ENCODE peak calls at places on chromosomes 6 and 20, in four cellular contexts. B is kidney, J is GM13977, F is HCT116. L is an unnamed sample.

GRCh38 chr6:147378819-147379218 is 129.7 kb upstream of the SAMD5 start:
- DNase-seq in B (no peak), J (no peak), F (no peak), L (no peak)

GRCh38 chr6:75579951-75580350 is 21.7 kb upstream of the SENP6 start:
- DNase-seq in B (no peak), J (peak), F (no peak), L (no peak)

GRCh38 chr20:54194724-54195438 is 13.0 kb upstream of the PFDN4 start:
- DNase-seq in B (no peak), J (no peak), F (no peak), L (no peak)

GRCh38 chr20:9977629-9978028 is 57.2 kb upstream of the ANKEF1 start:
- DNase-seq in B (no peak), J (no peak), F (peak), L (no peak)

GRCh38 chr20:47992021-47992467 is 206.8 kb upstream of the SULF2 start:
- DNase-seq in B (no peak), J (no peak), F (no peak), L (no peak)

GRCh38 chr20:57896563-57896962 is 186.7 kb upstream of the PMEPA1 start:
- DNase-seq in B (no peak), J (no peak), F (no peak), L (no peak)

GRCh38 chr6:169250660-169251059 is 3.0 kb downstream of the THBS2 start:
- DNase-seq in B (no peak), J (no peak), F (peak), L (no peak)

GRCh38 chr6:151962246-151962846 is 154.9 kb downstream of the ESR1 start:
- DNase-seq in B (no peak), J (no peak), F (no peak), L (no peak)

GRCh38 chr20:32517914-32518592 is 67.1 kb downstream of the NOL4L start:
- DNase-seq in B (peak), J (no peak), F (no peak), L (no peak)

GRCh38 chr20:44967207-44967807 is 995 bp downstream of the STK4 start:
- DNase-seq in B (no peak), J (no peak), F (no peak), L (peak)

GRCh38 chr6:151963001-151963400 is 155.5 kb downstream of the ESR1 start:
- DNase-seq in B (no peak), J (no peak), F (no peak), L (no peak)

GRCh38 chr20:62318411-62319345 is 15.9 kb downstream of the ADRM1 start:
- DNase-seq in B (no peak), J (peak), F (no peak), L (no peak)

GRCh38 chr20:33828326-33828834 is 17.2 kb downstream of the CHMP4B start:
- DNase-seq in B (no peak), J (no peak), F (no peak), L (no peak)

GRCh38 chr6:44076366-44077200 is 50.7 kb downstream of the MRPL14 start:
- DNase-seq in B (peak), J (peak), F (no peak), L (no peak)

GRCh38 chr20:37504404-37505096 is 16.5 kb upstream of the NNAT start:
- DNase-seq in B (no peak), J (no peak), F (no peak), L (no peak)

GRCh38 chr6:167005350-167006159 is 6.4 kb downstream of the CEP43 start:
- DNase-seq in B (peak), J (no peak), F (no peak), L (no peak)

DNA sequence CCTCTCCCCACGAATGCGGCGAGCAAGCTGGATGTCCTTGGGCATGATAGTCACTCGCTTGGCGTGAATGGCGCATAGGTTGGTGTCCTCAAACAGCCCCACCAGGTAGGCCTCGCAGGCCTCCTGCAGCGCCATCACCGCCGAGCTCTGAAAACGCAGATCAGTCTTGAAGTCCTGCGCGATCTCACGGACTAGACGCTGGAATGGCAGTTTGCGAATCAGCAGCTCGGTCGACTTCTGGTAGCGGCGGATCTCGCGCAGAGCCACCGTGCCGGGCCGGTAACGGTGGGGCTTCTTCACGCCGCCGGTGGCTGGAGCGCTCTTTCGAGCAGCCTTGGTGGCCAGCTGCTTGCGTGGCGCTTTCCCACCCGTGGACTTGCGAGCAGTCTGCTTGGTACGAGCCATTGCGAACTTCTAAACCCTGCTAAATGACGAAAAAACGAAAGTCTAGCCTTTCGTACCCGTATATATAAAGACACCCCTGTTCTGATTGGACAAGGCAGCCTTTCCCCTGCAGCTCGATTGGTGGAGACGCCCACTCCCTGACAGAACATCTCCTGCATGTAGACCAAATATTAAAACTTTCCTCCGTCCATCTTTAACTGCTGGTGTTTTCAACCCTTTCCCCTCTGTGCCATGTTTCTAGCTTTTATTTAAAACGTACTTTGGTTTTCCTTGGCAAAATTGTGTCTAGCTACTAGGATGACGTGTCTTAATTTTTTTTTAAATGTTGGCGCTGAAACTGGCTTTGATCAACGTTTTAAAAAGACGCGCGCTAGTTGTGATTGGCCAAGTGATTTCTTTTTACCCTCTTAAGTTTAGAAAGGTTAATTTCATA is 109.8 kb downstream of the HFE start:
- DNase-seq in B (peak), J (peak), F (peak), L (peak)
- TF ChIP-seq CTCF in B (no peak), J (no peak), F (no peak), L (no peak)

DNA sequence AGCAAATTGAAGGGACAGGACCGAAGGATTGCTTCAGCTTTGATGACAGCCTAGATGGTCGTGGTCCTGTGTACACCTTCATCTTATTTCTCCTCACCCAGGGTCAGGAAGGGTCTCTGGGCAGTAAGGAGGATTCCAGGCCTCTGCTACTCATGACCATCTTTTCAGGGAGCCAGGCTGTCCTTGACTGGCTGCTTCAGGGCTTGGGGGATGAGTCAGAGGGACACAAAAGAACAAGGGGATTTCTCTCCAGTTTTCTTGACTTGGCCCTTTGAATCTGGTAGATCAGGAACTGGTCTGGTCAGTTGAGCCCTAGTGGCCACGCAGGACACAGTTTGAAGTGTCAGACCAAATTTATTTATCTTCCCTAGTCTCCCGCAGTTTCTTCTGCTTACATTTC is 402.1 kb upstream of the CHD6 start:
- DNase-seq in B (no peak), J (no peak), F (no peak), L (no peak)
- TF ChIP-seq CTCF in B (no peak), J (no peak), F (no peak), L (no peak)

DNA sequence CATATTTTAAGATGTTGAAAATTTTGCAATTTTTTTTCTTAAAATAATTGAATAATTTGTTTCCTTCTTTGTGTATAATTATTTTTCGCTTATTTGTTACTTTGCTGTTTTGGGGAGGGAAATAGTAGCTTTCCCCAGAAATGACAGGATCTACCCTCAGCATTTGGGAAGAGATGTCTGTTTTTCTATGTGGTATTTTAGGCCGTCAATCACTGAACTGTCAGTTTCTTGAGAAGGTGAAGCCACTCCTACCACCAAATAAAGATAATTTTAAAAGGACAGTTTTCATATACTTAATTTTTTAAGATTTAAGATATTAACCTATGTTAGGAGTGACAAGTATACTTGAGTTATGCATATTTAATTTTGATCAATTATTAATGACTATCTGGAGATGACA is 31.5 kb downstream of the TSBP1 start:
- DNase-seq in B (no peak), J (no peak), F (no peak), L (no peak)
- TF ChIP-seq CTCF in B (no peak), J (no peak), F (no peak), L (no peak)

GRCh38 chr6:16238658-16239089 is 287 bp downstream of the GMPR start:
- DNase-seq in B (peak), J (no peak), F (no peak), L (no peak)

GRCh38 chr6:16240618-16241320 is 2.4 kb downstream of the GMPR start:
- DNase-seq in B (no peak), J (no peak), F (no peak), L (no peak)

GRCh38 chr6:16238057-16238657 is at the start of gene GMPR:
- DNase-seq in B (peak), J (peak), F (peak), L (peak)

GRCh38 chr6:16239798-16240123 is 1.4 kb downstream of the GMPR start:
- DNase-seq in B (no peak), J (no peak), F (peak), L (no peak)

GRCh38 chr6:16239090-16239797 is 857 bp downstream of the GMPR start:
- DNase-seq in B (peak), J (peak), F (no peak), L (peak)
- TF ChIP-seq CTCF in B (peak), J (no peak), F (peak), L (no peak)

DNA sequence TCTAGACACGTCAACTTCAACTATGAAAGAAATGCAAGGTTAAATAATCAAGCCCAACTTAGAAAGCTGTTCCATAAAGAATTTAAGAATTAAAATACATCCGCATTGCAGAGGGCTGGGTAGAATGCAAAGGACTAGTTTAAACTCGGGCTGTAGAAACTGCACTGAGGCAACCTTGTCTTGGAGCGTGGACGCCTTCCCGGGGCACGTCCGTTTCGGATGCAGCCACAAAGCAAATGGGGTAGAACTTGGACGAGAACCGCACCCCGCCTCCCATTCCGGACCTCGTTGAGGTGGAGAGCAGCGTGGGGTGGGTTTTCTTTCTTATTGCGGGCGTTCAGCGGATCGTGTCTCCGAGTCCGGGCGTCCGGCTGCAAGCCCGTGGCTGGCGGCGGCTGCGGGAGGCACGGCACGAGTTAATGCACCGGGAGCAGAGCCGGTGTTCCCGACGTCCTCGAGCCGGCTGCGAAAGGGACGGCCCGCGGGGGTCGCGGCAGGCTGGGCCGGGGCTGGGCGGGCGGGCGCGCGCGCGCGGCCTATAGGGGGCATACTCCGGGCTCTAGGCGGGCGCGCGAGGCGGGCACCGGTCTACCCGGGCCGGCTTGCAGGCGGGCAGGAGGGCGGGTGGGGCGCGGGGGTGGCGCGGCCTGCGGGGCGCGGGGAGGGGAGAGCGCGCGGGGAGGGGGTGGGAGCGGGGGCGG is 2.0 kb downstream of the JARID2 start:
- DNase-seq in B (peak), J (peak), F (no peak), L (peak)
- TF ChIP-seq CTCF in B (peak), J (peak), F (no peak), L (no peak)

L was measured in activated B cell treated with CpG ODN at 0.5 μM for 24 hours.